ENCODE peak calls at places on chromosomes 1 and 21, in five cellular contexts. F is small intestine; I is SJSA1; D is pancreas; W is CD8-positive, alpha-beta memory T cell. B is an unnamed sample.
A peak's percentile ranks its signal among the peaks of the same experiment; 100 is the strongest.

GRCh38 chr21:34743831-34744230 is 75.0 kb downstream of the CLIC6 start:
- DNase-seq in F (peak; percentile 51), I (no peak), D (no peak), W (no peak), B (peak; percentile 25)

GRCh38 chr1:110425611-110426152 is 18.2 kb upstream of the LAMTOR5 start:
- DNase-seq in F (no peak), I (no peak), D (no peak), W (no peak), B (peak; percentile 5)

GRCh38 chr1:204207136-204207616 is 6.6 kb downstream of the GOLT1A start:
- DNase-seq in F (peak; percentile 56), I (peak; percentile 66), D (peak; percentile 95), W (peak; percentile 61), B (peak; percentile 74)

GRCh38 chr1:81449786-81450185 is 350.9 kb upstream of the ADGRL2 start:
- DNase-seq in F (no peak), I (no peak), D (no peak), W (no peak), B (no peak)

GRCh38 chr1:210129092-210129491 is 103.5 kb upstream of the SERTAD4 start:
- DNase-seq in F (no peak), I (no peak), D (no peak), W (no peak), B (no peak)

GRCh38 chr1:241355311-241356010 is 1.5 kb downstream of the RGS7 start:
- DNase-seq in F (no peak), I (no peak), D (no peak), W (no peak), B (no peak)

GRCh38 chr1:241276391-241276790 is 80.6 kb downstream of the RGS7 start:
- DNase-seq in F (no peak), I (no peak), D (no peak), W (no peak), B (no peak)

GRCh38 chr1:244046907-244047738 is 4.0 kb upstream of the ZBTB18 start:
- DNase-seq in F (peak; percentile 78), I (no peak), D (no peak), W (no peak), B (no peak)

GRCh38 chr1:34361781-34362357 is 185.2 kb downstream of the C1orf94 start:
- DNase-seq in F (no peak), I (no peak), D (no peak), W (no peak), B (no peak)

GRCh38 chr1:26345718-26346117 is 8.2 kb downstream of the CRYBG2 start:
- DNase-seq in F (no peak), I (no peak), D (no peak), W (no peak), B (no peak)

GRCh38 chr1:61640531-61641125 is 84.3 kb downstream of the TM2D1 start:
- DNase-seq in F (no peak), I (no peak), D (no peak), W (no peak), B (peak; percentile 83)

GRCh38 chr1:185376840-185377635 is 60.0 kb upstream of the IVNS1ABP start:
- DNase-seq in F (no peak), I (no peak), D (no peak), W (no peak), B (no peak)

GRCh38 chr1:33047839-33048305 is 11.2 kb upstream of the AK2 start:
- DNase-seq in F (peak; percentile 87), I (no peak), D (no peak), W (no peak), B (no peak)

GRCh38 chr1:25516686-25517085 is 26.7 kb upstream of the LDLRAP1 start:
- DNase-seq in F (no peak), I (no peak), D (no peak), W (no peak), B (peak; percentile 95)

GRCh38 chr1:51622455-51622913 is 5.6 kb downstream of the OSBPL9 start:
- DNase-seq in F (no peak), I (peak; percentile 88), D (no peak), W (no peak), B (peak; percentile 25)

GRCh38 chr1:25442178-25442577 is 11.5 kb downstream of the MACO1 start:
- DNase-seq in F (peak; percentile 45), I (no peak), D (no peak), W (no peak), B (no peak)

GRCh38 chr21:33025471-33026298 is at the start of gene OLIG2:
- DNase-seq in F (no peak), I (no peak), D (no peak), W (no peak), B (peak; percentile 97)

GRCh38 chr1:22388666-22389455 is 62.8 kb upstream of the ZBTB40 start:
- DNase-seq in F (no peak), I (peak; percentile 82), D (no peak), W (no peak), B (no peak)

GRCh38 chr1:159928491-159929050 is 3.3 kb upstream of the TAGLN2 start:
- DNase-seq in F (no peak), I (no peak), D (peak; percentile 59), W (no peak), B (no peak)

GRCh38 chr1:227924838-227925574 is 22.7 kb downstream of the WNT9A start:
- DNase-seq in F (no peak), I (no peak), D (no peak), W (no peak), B (no peak)

GRCh38 chr1:180435566-180435965 is 66.8 kb downstream of the ACBD6 start:
- DNase-seq in F (no peak), I (no peak), D (no peak), W (no peak), B (peak; percentile 45)

GRCh38 chr1:50605186-50605875 is 182.1 kb upstream of the DMRTA2 start:
- DNase-seq in F (peak; percentile 51), I (no peak), D (no peak), W (no peak), B (peak; percentile 53)

GRCh38 chr1:175555266-175555665 is 188.1 kb downstream of the TNR start:
- DNase-seq in F (no peak), I (no peak), D (no peak), W (no peak), B (no peak)

GRCh38 chr21:39645331-39645730 is 32.6 kb downstream of the B3GALT5 start:
- DNase-seq in F (no peak), I (no peak), D (no peak), W (no peak), B (no peak)

GRCh38 chr1:36239941-36240637 is 15.8 kb downstream of the THRAP3 start:
- DNase-seq in F (peak; percentile 68), I (no peak), D (no peak), W (no peak), B (no peak)

GRCh38 chr1:53294557-53294956 is 33.3 kb downstream of the LRP8 start:
- DNase-seq in F (no peak), I (no peak), D (no peak), W (peak; percentile 19), B (no peak)

GRCh38 chr1:30538226-30538625 is 185.2 kb downstream of the MATN1 start:
- DNase-seq in F (no peak), I (no peak), D (no peak), W (no peak), B (no peak)

GRCh38 chr1:94729287-94729686 is 90.9 kb upstream of the SLC44A3 start:
- DNase-seq in F (peak; percentile 57), I (no peak), D (no peak), W (no peak), B (no peak)

GRCh38 chr1:87335175-87335992 is 6.7 kb downstream of the LMO4 start:
- DNase-seq in F (peak; percentile 80), I (peak; percentile 76), D (peak; percentile 83), W (peak; percentile 57), B (peak; percentile 65)

DNA sequence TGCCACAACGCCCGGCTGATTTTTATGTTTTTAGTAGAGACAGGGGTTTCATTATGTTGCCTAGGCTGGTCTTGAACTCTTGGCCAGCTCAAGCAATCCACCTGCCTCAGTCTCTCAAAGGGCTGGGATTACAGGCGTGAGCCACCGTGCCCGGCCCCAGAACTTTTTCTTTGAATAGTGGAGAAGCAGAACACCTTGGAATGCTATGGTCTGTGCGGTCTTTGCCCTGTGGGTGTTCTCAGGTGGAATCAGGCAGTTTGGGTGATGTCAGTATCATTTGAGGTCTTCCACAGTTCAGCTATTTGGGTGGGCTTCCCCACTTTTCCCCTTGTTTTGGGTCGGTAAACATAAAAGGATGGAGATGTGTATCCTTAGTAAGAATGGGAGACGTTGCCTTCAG is 17.6 kb downstream of the CAMTA1 start:
- DNase-seq in F (no peak), I (no peak), D (no peak), W (no peak), B (no peak)
- H3K4me1 ChIP-seq in F (peaks cover 23% of the 10 kb centered on the region), I (peaks cover 36% of the 10 kb centered on the region), D (peaks cover 7% of the 10 kb centered on the region), W (peaks cover 19% of the 10 kb centered on the region), B (peaks cover 25% of the 10 kb centered on the region)

GRCh38 chr1:220994671-220995070 is 115.4 kb downstream of the HLX start:
- DNase-seq in F (no peak), I (no peak), D (no peak), W (no peak), B (no peak)

GRCh38 chr1:220992705-220993052 is 113.4 kb downstream of the HLX start:
- DNase-seq in F (no peak), I (no peak), D (no peak), W (no peak), B (no peak)

GRCh38 chr1:220991959-220992704 is 112.9 kb downstream of the HLX start:
- DNase-seq in F (no peak), I (no peak), D (no peak), W (no peak), B (no peak)

GRCh38 chr1:220991506-220991905 is 112.3 kb downstream of the HLX start:
- DNase-seq in F (no peak), I (no peak), D (no peak), W (no peak), B (no peak)

GRCh38 chr1:220990417-220991337 is 111.4 kb downstream of the HLX start:
- DNase-seq in F (no peak), I (no peak), D (no peak), W (no peak), B (no peak)
- H3K27ac ChIP-seq in F (no peak overlapping the region), I (no peak overlapping the region), D (no peak overlapping the region), W (no peak overlapping the region), B (no peak overlapping the region)

DNA sequence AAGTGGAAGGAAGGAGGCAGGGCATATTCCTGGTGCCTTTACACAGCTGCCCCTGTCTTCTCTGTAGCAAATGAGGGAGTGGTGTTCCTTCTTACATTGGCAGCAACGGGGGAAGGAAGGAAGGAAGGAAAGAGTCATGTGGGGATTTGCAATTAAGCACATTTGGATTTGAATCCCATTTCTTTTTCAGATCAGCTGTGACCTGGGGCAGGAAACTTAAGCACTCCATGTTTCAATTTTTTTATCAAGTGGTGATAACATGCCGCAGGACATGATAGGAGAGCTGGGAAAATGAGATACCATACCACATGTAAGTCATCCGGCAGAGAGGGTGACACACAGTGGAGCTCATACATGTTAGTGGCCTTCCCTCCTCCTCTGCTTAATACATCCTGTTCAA is 186.8 kb downstream of the APP start:
- DNase-seq in F (no peak), I (no peak), D (no peak), W (no peak), B (no peak)
- H3K4me1 ChIP-seq in F (no peaks in the 10 kb centered on the region), I (peaks cover 3% of the 10 kb centered on the region), D (no peaks in the 10 kb centered on the region), W (no peaks in the 10 kb centered on the region), B (peaks cover 2% of the 10 kb centered on the region)

DNA sequence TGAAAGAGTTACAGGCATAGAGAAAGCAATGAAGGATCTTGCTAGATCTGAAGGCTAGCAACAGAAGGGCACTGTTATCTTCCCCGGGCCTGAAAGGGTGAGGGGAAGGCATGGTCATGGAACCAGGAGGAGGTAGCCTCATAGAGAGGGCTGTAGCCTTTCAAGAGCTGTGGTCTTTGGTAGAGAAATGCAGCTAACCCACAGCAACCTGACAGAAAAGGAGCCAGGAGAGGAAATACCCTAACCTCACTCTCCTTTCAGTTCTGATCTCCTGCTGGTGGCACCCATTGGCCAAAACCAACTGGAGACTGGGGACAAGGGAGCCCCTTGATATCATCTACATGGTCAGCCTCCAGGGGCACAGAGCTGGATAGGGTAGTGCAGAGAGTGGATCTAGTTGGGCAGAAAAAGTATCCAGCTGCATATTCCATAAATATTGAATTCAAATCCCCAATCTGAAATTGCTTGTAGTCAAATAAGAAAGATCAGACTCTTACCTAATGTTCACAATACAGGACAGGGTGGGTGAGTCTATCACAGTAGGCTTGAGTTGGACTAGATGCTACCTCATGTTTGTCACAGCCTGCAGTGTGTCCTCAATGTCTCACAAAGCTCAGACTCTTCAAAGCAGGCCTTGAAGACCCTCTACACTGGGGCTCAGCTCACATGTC is 74.0 kb upstream of the JUN start:
- DNase-seq in F (no peak), I (no peak), D (no peak), W (no peak), B (no peak)
- H3K27ac ChIP-seq in F (no peak overlapping the region), I (no peak overlapping the region), D (no peak overlapping the region), W (no peak overlapping the region), B (no peak overlapping the region)

B was measured in SJCRH30.